ENCODE peak calls at places on chromosome 4, in eight cellular contexts. One of them, this sample, is unnamed.

GRCh38 chr4:156939151-156939550 is 32.4 kb downstream of the PDGFC start:
- DNase-seq in stomach: no peak
- DNase-seq in lower lobe of right lung: no peak
- DNase-seq in GM23338: no peak
- DNase-seq in astrocyte: no peak
- DNase-seq in psoas muscle: no peak
- DNase-seq in hepatocyte: no peak
- DNase-seq in K562: no peak
- DNase-seq in this sample: no peak

GRCh38 chr4:42633605-42634388 is 23.1 kb downstream of the ATP8A1 start:
- DNase-seq in stomach: no peak
- DNase-seq in lower lobe of right lung: no peak
- DNase-seq in GM23338: no peak
- DNase-seq in astrocyte: no peak
- DNase-seq in psoas muscle: no peak
- DNase-seq in hepatocyte: no peak
- DNase-seq in K562: no peak
- DNase-seq in this sample: no peak

GRCh38 chr4:136831553-136831952 is 700.7 kb downstream of the PCDH18 start:
- DNase-seq in stomach: no peak
- DNase-seq in lower lobe of right lung: no peak
- DNase-seq in GM23338: peak; percentile 21
- DNase-seq in astrocyte: no peak
- DNase-seq in psoas muscle: no peak
- DNase-seq in hepatocyte: no peak
- DNase-seq in K562: no peak
- DNase-seq in this sample: no peak

GRCh38 chr4:22014222-22014741 is 65.7 kb upstream of the KCNIP4 start:
- DNase-seq in stomach: no peak
- DNase-seq in lower lobe of right lung: no peak
- DNase-seq in GM23338: no peak
- DNase-seq in astrocyte: no peak
- DNase-seq in psoas muscle: no peak
- DNase-seq in hepatocyte: no peak
- DNase-seq in K562: no peak
- DNase-seq in this sample: no peak

GRCh38 chr4:37890501-37891220 is at the start of gene TBC1D1:
- DNase-seq in stomach: peak; percentile 75
- DNase-seq in lower lobe of right lung: peak; percentile 86
- DNase-seq in GM23338: peak; percentile 37
- DNase-seq in astrocyte: no peak
- DNase-seq in psoas muscle: peak; percentile 70
- DNase-seq in hepatocyte: peak; percentile 30
- DNase-seq in K562: no peak
- DNase-seq in this sample: no peak

GRCh38 chr4:61245321-61245720 is 45.2 kb downstream of the ADGRL3 start:
- DNase-seq in stomach: no peak
- DNase-seq in lower lobe of right lung: no peak
- DNase-seq in GM23338: no peak
- DNase-seq in astrocyte: no peak
- DNase-seq in psoas muscle: no peak
- DNase-seq in hepatocyte: no peak
- DNase-seq in K562: no peak
- DNase-seq in this sample: no peak

GRCh38 chr4:83107636-83108035 is 6.9 kb downstream of the PLAC8 start:
- DNase-seq in stomach: no peak
- DNase-seq in lower lobe of right lung: no peak
- DNase-seq in GM23338: no peak
- DNase-seq in astrocyte: no peak
- DNase-seq in psoas muscle: no peak
- DNase-seq in hepatocyte: no peak
- DNase-seq in K562: no peak
- DNase-seq in this sample: no peak

GRCh38 chr4:76280488-76281441 is 25.8 kb upstream of the STBD1 start:
- DNase-seq in stomach: no peak
- DNase-seq in lower lobe of right lung: no peak
- DNase-seq in GM23338: no peak
- DNase-seq in astrocyte: no peak
- DNase-seq in psoas muscle: no peak
- DNase-seq in hepatocyte: no peak
- DNase-seq in K562: no peak
- DNase-seq in this sample: no peak

GRCh38 chr4:126018274-126018673 is 703.5 kb downstream of the FAT4 start:
- DNase-seq in stomach: no peak
- DNase-seq in lower lobe of right lung: no peak
- DNase-seq in GM23338: no peak
- DNase-seq in astrocyte: no peak
- DNase-seq in psoas muscle: no peak
- DNase-seq in hepatocyte: no peak
- DNase-seq in K562: no peak
- DNase-seq in this sample: no peak

GRCh38 chr4:129641179-129641578 is 545.2 kb downstream of the C4orf33 start:
- DNase-seq in stomach: peak; percentile 66
- DNase-seq in lower lobe of right lung: no peak
- DNase-seq in GM23338: peak; percentile 85
- DNase-seq in astrocyte: peak; percentile 16
- DNase-seq in psoas muscle: peak; percentile 14
- DNase-seq in hepatocyte: peak; percentile 68
- DNase-seq in K562: peak; percentile 11
- DNase-seq in this sample: peak; percentile 47

GRCh38 chr4:10063544-10064300 is 42.4 kb upstream of the SLC2A9 start:
- DNase-seq in stomach: peak; percentile 37
- DNase-seq in lower lobe of right lung: peak; percentile 66
- DNase-seq in GM23338: peak; percentile 65
- DNase-seq in astrocyte: peak; percentile 61
- DNase-seq in psoas muscle: peak; percentile 67
- DNase-seq in hepatocyte: peak; percentile 76
- DNase-seq in K562: no peak
- DNase-seq in this sample: no peak

GRCh38 chr4:54971474-54971950 is 153.9 kb downstream of the KDR start:
- DNase-seq in stomach: no peak
- DNase-seq in lower lobe of right lung: no peak
- DNase-seq in GM23338: peak; percentile 82
- DNase-seq in astrocyte: peak; percentile 35
- DNase-seq in psoas muscle: no peak
- DNase-seq in hepatocyte: peak; percentile 59
- DNase-seq in K562: peak; percentile 37
- DNase-seq in this sample: no peak

DNA sequence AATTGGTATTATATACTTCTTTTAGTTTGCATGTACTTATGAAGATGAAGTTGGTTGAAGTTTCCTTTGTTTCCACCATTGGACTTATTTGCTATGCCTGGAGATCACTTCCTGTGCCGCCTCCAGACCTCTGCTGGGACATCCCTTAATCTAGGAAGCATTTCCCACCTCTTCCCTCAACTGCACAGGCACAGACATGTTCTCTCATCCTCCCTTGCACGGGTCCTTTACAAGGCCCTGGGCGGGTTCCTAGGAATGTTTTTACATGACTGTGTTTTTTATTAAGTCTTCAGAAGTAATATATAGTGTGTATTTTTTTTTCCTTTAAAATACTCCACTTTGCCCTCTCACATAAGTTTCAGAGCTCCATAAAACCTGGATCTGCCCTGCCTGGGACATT is 51.0 kb downstream of the TMEM131L start:
- DNase-seq in stomach: no peak
- DNase-seq in lower lobe of right lung: no peak
- DNase-seq in GM23338: no peak
- DNase-seq in astrocyte: no peak
- DNase-seq in psoas muscle: no peak
- DNase-seq in hepatocyte: no peak
- DNase-seq in K562: no peak
- DNase-seq in this sample: no peak
- H3K4me1 ChIP-seq in stomach: peaks cover 58% of the 10 kb centered on the region
- H3K4me1 ChIP-seq in lower lobe of right lung: peaks cover 40% of the 10 kb centered on the region
- H3K4me1 ChIP-seq in GM23338: peaks cover 38% of the 10 kb centered on the region
- H3K4me1 ChIP-seq in astrocyte: peaks cover 26% of the 10 kb centered on the region
- H3K4me1 ChIP-seq in psoas muscle: peaks cover 76% of the 10 kb centered on the region
- H3K4me1 ChIP-seq in hepatocyte: peaks cover 15% of the 10 kb centered on the region
- H3K4me1 ChIP-seq in K562: peaks cover 9% of the 10 kb centered on the region
- H3K4me1 ChIP-seq in this sample: peaks cover 38% of the 10 kb centered on the region

DNA sequence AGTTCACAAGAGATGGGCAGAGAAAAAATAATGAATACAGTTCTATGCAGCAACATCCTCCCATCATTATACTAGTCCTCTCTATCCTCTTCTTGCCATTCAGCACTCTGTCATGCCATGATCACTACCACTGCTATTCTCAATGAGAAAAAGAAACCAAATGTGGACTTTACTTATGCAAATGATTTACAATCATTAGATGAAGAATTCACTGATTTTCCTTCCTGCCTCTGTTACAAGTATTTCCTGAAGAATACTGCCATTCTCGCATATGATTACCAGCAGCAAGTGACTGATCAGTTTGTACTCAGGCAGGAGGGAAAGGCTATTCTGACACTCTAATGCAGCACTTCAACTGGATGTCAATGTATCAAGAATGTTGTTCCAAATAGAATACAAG is 50.3 kb downstream of the WDFY3 start:
- DNase-seq in stomach: no peak
- DNase-seq in lower lobe of right lung: no peak
- DNase-seq in GM23338: peak; percentile 66
- DNase-seq in astrocyte: no peak
- DNase-seq in psoas muscle: no peak
- DNase-seq in hepatocyte: no peak
- DNase-seq in K562: no peak
- DNase-seq in this sample: no peak
- H3K27ac ChIP-seq in stomach: no peak overlapping the region
- H3K27ac ChIP-seq in lower lobe of right lung: no peak overlapping the region
- H3K27ac ChIP-seq in GM23338: peak overlapping the region; percentile 1
- H3K27ac ChIP-seq in astrocyte: no peak overlapping the region
- H3K27ac ChIP-seq in psoas muscle: no peak overlapping the region
- H3K27ac ChIP-seq in hepatocyte: no peak overlapping the region
- H3K27ac ChIP-seq in K562: no peak overlapping the region
- H3K27ac ChIP-seq in this sample: no peak overlapping the region

DNA sequence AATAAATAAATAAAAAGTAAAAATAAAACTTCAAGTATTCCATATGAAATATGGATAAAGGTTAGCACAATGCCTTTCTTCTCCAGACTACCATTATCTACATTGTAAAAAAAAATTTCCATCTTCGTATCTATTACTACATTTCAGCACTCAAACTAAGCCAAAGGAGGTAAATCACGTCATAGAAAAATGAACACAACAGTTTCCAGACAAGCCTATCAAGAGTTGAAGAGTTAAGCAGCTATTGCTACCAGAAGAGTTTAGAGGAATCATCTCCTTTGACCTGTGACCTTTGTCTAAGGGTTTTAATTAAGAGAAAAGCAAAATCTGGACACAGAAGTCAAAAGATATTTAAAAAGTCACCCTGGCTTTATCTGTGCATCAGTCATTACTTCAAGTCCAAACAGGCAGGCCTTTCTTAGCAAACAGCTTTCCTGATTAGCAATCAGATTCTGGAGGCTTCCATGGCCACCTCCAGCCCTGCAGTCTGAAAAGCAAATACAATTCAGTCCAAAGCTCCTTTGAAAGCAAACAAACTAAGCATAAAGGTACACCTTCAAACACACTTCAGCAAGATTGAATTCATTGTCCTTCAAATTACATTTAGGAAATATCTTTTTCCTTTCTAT is 82.2 kb downstream of the APBB2 start:
- DNase-seq in stomach: peak; percentile 66
- DNase-seq in lower lobe of right lung: no peak
- DNase-seq in GM23338: no peak
- DNase-seq in astrocyte: no peak
- DNase-seq in psoas muscle: no peak
- DNase-seq in hepatocyte: peak; percentile 72
- DNase-seq in K562: no peak
- DNase-seq in this sample: no peak
- H3K4me1 ChIP-seq in stomach: peaks cover 87% of the 10 kb centered on the region
- H3K4me1 ChIP-seq in lower lobe of right lung: peaks cover 67% of the 10 kb centered on the region
- H3K4me1 ChIP-seq in GM23338: peaks cover 39% of the 10 kb centered on the region
- H3K4me1 ChIP-seq in astrocyte: peaks cover 6% of the 10 kb centered on the region
- H3K4me1 ChIP-seq in psoas muscle: peaks cover 7% of the 10 kb centered on the region
- H3K4me1 ChIP-seq in hepatocyte: peaks cover 67% of the 10 kb centered on the region
- H3K4me1 ChIP-seq in K562: no peaks in the 10 kb centered on the region
- H3K4me1 ChIP-seq in this sample: peaks cover 4% of the 10 kb centered on the region

GRCh38 chr4:142402925-142403324 is 443.2 kb downstream of the INPP4B start:
- DNase-seq in stomach: no peak
- DNase-seq in lower lobe of right lung: no peak
- DNase-seq in GM23338: no peak
- DNase-seq in astrocyte: peak; percentile 39
- DNase-seq in psoas muscle: no peak
- DNase-seq in hepatocyte: no peak
- DNase-seq in K562: no peak
- DNase-seq in this sample: no peak
- H3K27ac ChIP-seq in stomach: no peak overlapping the region
- H3K27ac ChIP-seq in lower lobe of right lung: peak overlapping the region; percentile 25
- H3K27ac ChIP-seq in GM23338: no peak overlapping the region
- H3K27ac ChIP-seq in astrocyte: peak overlapping the region; percentile 74
- H3K27ac ChIP-seq in psoas muscle: peak overlapping the region; percentile 80
- H3K27ac ChIP-seq in hepatocyte: no peak overlapping the region
- H3K27ac ChIP-seq in K562: no peak overlapping the region
- H3K27ac ChIP-seq in this sample: no peak overlapping the region

DNA sequence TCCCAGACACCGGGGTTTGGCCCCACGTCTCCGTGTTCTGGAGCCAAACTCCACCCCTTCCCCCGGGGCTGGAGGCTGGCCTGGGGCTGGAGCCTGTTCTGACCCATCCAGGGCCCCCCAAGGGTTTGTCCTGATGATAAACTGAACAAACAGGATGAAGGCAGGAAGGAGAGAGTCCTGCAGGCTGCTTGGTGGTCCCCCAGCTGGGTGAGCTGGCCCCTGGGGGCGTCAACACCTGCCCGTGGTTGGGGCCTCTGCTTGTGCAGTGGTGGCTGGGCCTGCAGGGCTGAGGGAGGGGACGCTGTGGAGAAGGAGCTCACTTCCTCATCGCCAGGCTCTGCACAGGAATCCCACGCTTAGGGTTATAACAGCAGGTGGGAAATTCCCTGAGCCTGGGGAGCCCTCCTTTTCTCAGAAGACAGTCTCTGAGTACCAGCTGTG is 2.3 kb downstream of the SH3TC1 start:
- DNase-seq in stomach: no peak
- DNase-seq in lower lobe of right lung: no peak
- DNase-seq in GM23338: no peak
- DNase-seq in astrocyte: no peak
- DNase-seq in psoas muscle: no peak
- DNase-seq in hepatocyte: no peak
- DNase-seq in K562: no peak
- DNase-seq in this sample: no peak
- H3K4me1 ChIP-seq in stomach: peaks cover 49% of the 10 kb centered on the region
- H3K4me1 ChIP-seq in lower lobe of right lung: peaks cover 58% of the 10 kb centered on the region
- H3K4me1 ChIP-seq in GM23338: no peaks in the 10 kb centered on the region
- H3K4me1 ChIP-seq in astrocyte: peaks cover 29% of the 10 kb centered on the region
- H3K4me1 ChIP-seq in psoas muscle: no peaks in the 10 kb centered on the region
- H3K4me1 ChIP-seq in hepatocyte: peaks cover 69% of the 10 kb centered on the region
- H3K4me1 ChIP-seq in K562: peaks cover 35% of the 10 kb centered on the region
- H3K4me1 ChIP-seq in this sample: peaks cover 18% of the 10 kb centered on the region

This sample was measured in SJSA1.